ENCODE peak calls at places on chromosome X, in five cellular contexts. Z is adrenal gland, X is cardiac septum, N is heart right ventricle, O is cardiac fibroblast. R is an unnamed sample.

GRCh38 chrX:13131511-13132137 is 87.2 kb upstream of the FAM9C start:
- DNase-seq in Z (peak), X (no peak), N (no peak), O (no peak), R (no peak)

GRCh38 chrX:48021026-48021900 is 14.5 kb downstream of the SPACA5 start:
- DNase-seq in Z (peak), X (peak), N (peak), O (peak), R (peak)

GRCh38 chrX:20437678-20438077 is 171.0 kb upstream of the RPS6KA3 start:
- DNase-seq in Z (no peak), X (no peak), N (no peak), O (no peak), R (no peak)

GRCh38 chrX:2698604-2699003 is 7.5 kb downstream of the CD99 start:
- DNase-seq in Z (no peak), X (no peak), N (no peak), O (no peak), R (no peak)

GRCh38 chrX:46737462-46737861 is 21.5 kb downstream of the SLC9A7 start:
- DNase-seq in Z (no peak), X (no peak), N (no peak), O (peak), R (no peak)

GRCh38 chrX:119187298-119187697 is 48.8 kb upstream of the PGRMC1 start:
- DNase-seq in Z (no peak), X (no peak), N (no peak), O (no peak), R (no peak)

GRCh38 chrX:24563291-24564010 is 83.7 kb downstream of the PCYT1B start:
- DNase-seq in Z (no peak), X (no peak), N (no peak), O (no peak), R (no peak)

GRCh38 chrX:154732421-154733071 is 18.3 kb downstream of the GAB3 start:
- DNase-seq in Z (no peak), X (no peak), N (no peak), O (peak), R (no peak)

GRCh38 chrX:46610070-46610658 is 36.6 kb downstream of the CHST7 start:
- DNase-seq in Z (no peak), X (no peak), N (no peak), O (no peak), R (no peak)

GRCh38 chrX:110310000-110310790 is 7.7 kb downstream of the AMMECR1 start:
- DNase-seq in Z (no peak), X (no peak), N (no peak), O (peak), R (no peak)

GRCh38 chrX:43860646-43861370 is 21.4 kb downstream of the MAOB start:
- DNase-seq in Z (peak), X (no peak), N (no peak), O (peak), R (no peak)

R was measured in posterior vena cava.